ENCODE peak calls at places on chromosomes 7 and 10, in ten cellular contexts. J, E, R, X, M, P, S, C, W and T are unnamed samples.

GRCh38 chr10:6416892-6417512 is 163.1 kb downstream of the PRKCQ start:
- DNase-seq in E (no peak), R (peak), M (no peak), S (peak), W (peak), C (no peak), J (peak), P (peak), X (peak), T (no peak)

GRCh38 chr7:73968511-73968910 is 59.5 kb upstream of the ELN start:
- DNase-seq in J (peak), S (no peak), M (no peak), R (no peak), W (no peak), X (no peak), C (peak), E (no peak), P (no peak), T (no peak)

GRCh38 chr7:53191836-53192443 is 156.5 kb downstream of the POM121L12 start:
- DNase-seq in P (no peak), M (no peak), C (no peak), W (no peak), X (no peak), S (no peak), R (no peak), E (no peak), J (no peak), T (no peak)

GRCh38 chr10:73920084-73920483 is 9.2 kb downstream of the PLAU start:
- DNase-seq in P (peak), S (no peak), C (no peak), M (no peak), W (peak), R (peak), E (peak), X (no peak), J (peak), T (peak)

GRCh38 chr7:151085691-151086620 is at the start of gene AGAP3:
- DNase-seq in J (peak), E (peak), M (peak), R (peak), W (peak), P (peak), X (peak), S (peak), C (peak), T (peak)

GRCh38 chr7:96426685-96427084 is 104.8 kb upstream of the SLC25A13 start:
- DNase-seq in P (no peak), J (no peak), X (no peak), C (no peak), W (no peak), R (no peak), E (no peak), M (no peak), S (no peak), T (no peak)

GRCh38 chr7:27167170-27167505 is 1.8 kb upstream of the HOXA9 start:
- DNase-seq in X (no peak), W (no peak), E (no peak), C (peak), R (no peak), J (peak), S (no peak), P (no peak), M (no peak), T (no peak)

GRCh38 chr7:128860158-128861073 is 2.2 kb upstream of the ATP6V1F start:
- DNase-seq in M (no peak), R (no peak), P (no peak), J (peak), E (no peak), C (no peak), W (peak), X (no peak), S (no peak), T (no peak)

GRCh38 chr10:74585231-74586087 is 240.9 kb upstream of the KAT6B start:
- DNase-seq in J (peak), X (peak), P (no peak), R (peak), M (peak), S (peak), C (peak), W (peak), E (peak), T (peak)

GRCh38 chr7:861222-861621 is 15.1 kb upstream of the GET4 start:
- DNase-seq in S (no peak), M (no peak), R (no peak), E (no peak), W (no peak), J (no peak), P (no peak), X (no peak), C (peak), T (no peak)

GRCh38 chr7:132837529-132837928 is 244.4 kb downstream of the CHCHD3 start:
- DNase-seq in J (peak), R (no peak), M (no peak), P (no peak), E (no peak), S (no peak), W (no peak), C (no peak), X (no peak), T (no peak)

GRCh38 chr10:93006435-93007039 is 54.1 kb upstream of the CYP26C1 start:
- DNase-seq in X (peak), J (peak), C (no peak), S (no peak), W (peak), P (peak), R (peak), M (no peak), E (no peak), T (no peak)

GRCh38 chr7:134720091-134720935 is 59.1 kb upstream of the CALD1 start:
- DNase-seq in C (no peak), R (no peak), M (no peak), J (peak), P (no peak), S (no peak), W (no peak), E (no peak), X (no peak), T (no peak)

GRCh38 chr7:151696738-151697514 is 177.2 kb upstream of the RHEB start:
- DNase-seq in P (no peak), R (no peak), J (no peak), E (no peak), M (no peak), S (no peak), X (peak), W (no peak), C (no peak), T (no peak)

GRCh38 chr7:135213831-135214230 is 2.5 kb upstream of the WDR91 start:
- DNase-seq in R (no peak), J (no peak), S (no peak), W (no peak), X (no peak), C (no peak), M (no peak), P (no peak), E (no peak), T (no peak)

GRCh38 chr10:69482125-69482524 is 30.9 kb downstream of the TSPAN15 start:
- DNase-seq in X (no peak), R (no peak), M (no peak), J (no peak), E (no peak), W (no peak), S (no peak), C (no peak), P (no peak), T (no peak)